ENCODE peak calls at places on chromosomes 12 and 14, in six cellular contexts. I, R, H, J, U and L are unnamed samples.
A peak's percentile ranks its signal among the peaks of the same experiment; 100 is the strongest.

GRCh38 chr12:95736631-95737030 is 53.9 kb downstream of the NTN4 start:
- DNase-seq in I (no peak), R (no peak), H (no peak), J (peak; percentile 43), U (peak; percentile 21), L (no peak)

GRCh38 chr14:59213368-59214315 is 25.2 kb downstream of the DAAM1 start:
- DNase-seq in I (no peak), R (no peak), H (no peak), J (no peak), U (peak; percentile 77), L (no peak)

GRCh38 chr12:130335517-130336392 is 1.9 kb upstream of the PIWIL1 start:
- DNase-seq in I (peak; percentile 83), R (no peak), H (no peak), J (peak; percentile 59), U (peak; percentile 62), L (no peak)

GRCh38 chr12:100414756-100415155 is 57.9 kb downstream of the SLC17A8 start:
- DNase-seq in I (no peak), R (no peak), H (no peak), J (no peak), U (no peak), L (no peak)

GRCh38 chr14:73761621-73762355 is 47.6 kb upstream of the PNMA1 start:
- DNase-seq in I (no peak), R (no peak), H (no peak), J (no peak), U (no peak), L (no peak)

GRCh38 chr12:12717586-12718381 is 616 bp downstream of the CDKN1B start:
- DNase-seq in I (peak; percentile 45), R (peak; percentile 43), H (no peak), J (peak; percentile 43), U (no peak), L (no peak)

GRCh38 chr14:67221248-67221981 is 19.8 kb upstream of the PALS1 start:
- DNase-seq in I (peak; percentile 44), R (no peak), H (no peak), J (no peak), U (peak; percentile 6), L (no peak)

GRCh38 chr14:41830679-41831078 is 224.0 kb downstream of the LRFN5 start:
- DNase-seq in I (peak; percentile 5), R (no peak), H (no peak), J (no peak), U (peak; percentile 96), L (no peak)

GRCh38 chr14:60196291-60196690 is 31.1 kb upstream of the DHRS7 start:
- DNase-seq in I (no peak), R (no peak), H (no peak), J (no peak), U (no peak), L (no peak)

GRCh38 chr12:124411291-124411878 is 116.5 kb downstream of the RFLNA start:
- DNase-seq in I (no peak), R (no peak), H (no peak), J (no peak), U (peak; percentile 93), L (no peak)

GRCh38 chr12:78087363-78087675 is 256.6 kb downstream of the NAV3 start:
- DNase-seq in I (no peak), R (no peak), H (no peak), J (no peak), U (peak; percentile 36), L (no peak)

GRCh38 chr12:40446385-40446784 is 221.6 kb downstream of the LRRK2 start:
- DNase-seq in I (no peak), R (no peak), H (no peak), J (no peak), U (no peak), L (no peak)

GRCh38 chr12:8823565-8824300 is 1.3 kb downstream of the A2ML1 start:
- DNase-seq in I (no peak), R (no peak), H (peak; percentile 33), J (peak; percentile 14), U (peak; percentile 19), L (no peak)

GRCh38 chr12:14952295-14952995 is 9.0 kb downstream of the ARHGDIB start:
- DNase-seq in I (no peak), R (no peak), H (no peak), J (no peak), U (peak; percentile 93), L (no peak)

GRCh38 chr14:72864712-72865365 is 29.1 kb downstream of the DPF3 start:
- DNase-seq in I (no peak), R (no peak), H (no peak), J (no peak), U (no peak), L (no peak)

GRCh38 chr14:53148612-53149202 is 4.4 kb downstream of the DDHD1 start:
- DNase-seq in I (no peak), R (no peak), H (no peak), J (no peak), U (no peak), L (no peak)

GRCh38 chr12:94073441-94074051 is 74.8 kb upstream of the PLXNC1 start:
- DNase-seq in I (no peak), R (no peak), H (no peak), J (no peak), U (peak; percentile 14), L (no peak)

GRCh38 chr12:125228519-125229260 is 163.5 kb downstream of the AACS start:
- DNase-seq in I (no peak), R (no peak), H (no peak), J (no peak), U (no peak), L (no peak)

GRCh38 chr14:35331605-35332516 is 39.7 kb downstream of the PSMA6 start:
- DNase-seq in I (peak; percentile 74), R (no peak), H (peak; percentile 70), J (peak; percentile 63), U (peak; percentile 75), L (no peak)

GRCh38 chr12:75766263-75767160 is 255.1 kb upstream of the KRR1 start:
- DNase-seq in I (no peak), R (no peak), H (no peak), J (no peak), U (peak; percentile 70), L (no peak)

GRCh38 chr14:79090781-79091180 is 920.6 kb downstream of the NRXN3 start:
- DNase-seq in I (no peak), R (no peak), H (no peak), J (no peak), U (no peak), L (no peak)

GRCh38 chr12:52238206-52238840 is 5.3 kb downstream of the KRT7 start:
- DNase-seq in I (no peak), R (no peak), H (no peak), J (no peak), U (no peak), L (no peak)

GRCh38 chr14:69094481-69094880 is 58.4 kb downstream of the DCAF5 start:
- DNase-seq in I (no peak), R (no peak), H (no peak), J (no peak), U (no peak), L (no peak)

GRCh38 chr14:61458766-61459165 is 137.4 kb downstream of the PRKCH start:
- DNase-seq in I (no peak), R (no peak), H (peak; percentile 16), J (no peak), U (no peak), L (no peak)

GRCh38 chr12:87603727-87604126 is 425.5 kb downstream of the C12orf50 start:
- DNase-seq in I (no peak), R (no peak), H (no peak), J (no peak), U (no peak), L (no peak)

GRCh38 chr14:22304324-22304723 is 284.7 kb downstream of the DAD1 start:
- DNase-seq in I (no peak), R (no peak), H (no peak), J (no peak), U (no peak), L (no peak)

GRCh38 chr14:92651793-92652382 is 96.5 kb downstream of the LGMN start:
- DNase-seq in I (peak; percentile 32), R (peak; percentile 70), H (peak; percentile 54), J (no peak), U (no peak), L (no peak)

GRCh38 chr14:60651936-60652673 is 2.8 kb upstream of the SIX1 start:
- DNase-seq in I (no peak), R (peak; percentile 30), H (no peak), J (no peak), U (peak; percentile 48), L (no peak)

GRCh38 chr14:99247091-99247729 is 24.8 kb downstream of the BCL11B start:
- DNase-seq in I (no peak), R (no peak), H (no peak), J (no peak), U (no peak), L (no peak)

GRCh38 chr14:99244960-99245340 is 27.0 kb downstream of the BCL11B start:
- DNase-seq in I (no peak), R (no peak), H (no peak), J (no peak), U (no peak), L (no peak)

GRCh38 chr14:99245541-99246511 is 26.2 kb downstream of the BCL11B start:
- DNase-seq in I (no peak), R (no peak), H (no peak), J (no peak), U (no peak), L (no peak)

GRCh38 chr14:99247772-99248171 is 24.2 kb downstream of the BCL11B start:
- DNase-seq in I (no peak), R (no peak), H (no peak), J (no peak), U (no peak), L (no peak)

DNA sequence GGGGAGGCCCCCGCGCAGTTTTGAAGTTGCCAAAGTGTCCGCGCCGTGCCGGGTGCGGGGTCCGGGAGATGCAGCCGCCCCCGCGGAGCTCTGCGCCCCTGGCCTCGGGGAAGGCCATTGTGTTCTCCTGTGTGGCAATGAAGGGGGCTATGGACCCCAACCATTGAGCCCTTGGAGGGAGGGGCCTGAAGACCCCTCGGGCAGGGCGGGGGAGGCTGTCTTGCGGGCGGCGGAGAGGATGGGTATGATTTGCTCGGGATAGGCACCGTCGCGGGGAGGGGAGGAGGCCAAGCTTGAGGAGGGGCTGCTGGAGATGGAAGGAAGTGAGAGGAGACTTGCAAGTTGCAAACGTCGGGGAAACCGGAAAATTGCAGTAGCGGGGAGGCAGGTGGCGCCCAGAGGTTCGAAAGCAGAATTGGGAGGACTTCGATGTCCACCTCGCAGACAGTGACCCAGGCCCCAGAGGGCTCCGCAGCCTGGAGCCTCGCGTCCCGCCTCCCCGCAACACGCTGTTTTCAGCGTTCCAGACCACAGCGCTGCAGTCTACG is 25.4 kb downstream of the BCL11B start:
- DNase-seq in I (no peak), R (no peak), H (no peak), J (no peak), U (no peak), L (no peak)
- H3K4me1 ChIP-seq in I (peaks cover 3% of the 10 kb centered on the region), R (no peaks in the 10 kb centered on the region), H (peaks cover 4% of the 10 kb centered on the region), J (peaks cover 12% of the 10 kb centered on the region), U (no peaks in the 10 kb centered on the region), L (peaks cover 4% of the 10 kb centered on the region)

GRCh38 chr12:79555006-79555925 is 135.5 kb downstream of the PAWR start:
- DNase-seq in I (peak; percentile 38), R (no peak), H (no peak), J (no peak), U (peak; percentile 84), L (no peak)
- TF ChIP-seq CTCF in I (no peak), R (peak; percentile 74), H (peak; percentile 22), J (peak; percentile 70), U (peak; percentile 81), L (peak; percentile 39)

GRCh38 chr12:64621257-64621942 is 11.1 kb downstream of the RASSF3 start:
- DNase-seq in I (no peak), R (no peak), H (no peak), J (no peak), U (peak; percentile 79), L (no peak)
- H3K4me1 ChIP-seq in I (peaks cover 22% of the 10 kb centered on the region), R (no peaks in the 10 kb centered on the region), H (peaks cover 11% of the 10 kb centered on the region), J (peaks cover 39% of the 10 kb centered on the region), U (peaks cover 15% of the 10 kb centered on the region), L (peaks cover 72% of the 10 kb centered on the region)

GRCh38 chr12:63276537-63277365 is 125.8 kb upstream of the AVPR1A start:
- DNase-seq in I (peak; percentile 38), R (peak; percentile 39), H (no peak), J (peak; percentile 55), U (peak; percentile 12), L (no peak)
- TF ChIP-seq CTCF in I (peak; percentile 23), R (peak; percentile 90), H (peak; percentile 7), J (peak; percentile 62), U (peak; percentile 51), L (no peak)